ENCODE peak calls at places on chromosomes 5 and 9, in six cellular contexts. R is HCT116, Q is mammary epithelial cell, N is IMR-90, I is astrocyte, K is A549. T is an unnamed sample.

GRCh38 chr9:36566813-36567217 is 5.9 kb upstream of the MELK start:
- DNase-seq in N (peak), K (peak), R (no peak), Q (peak), I (no peak), T (no peak)

GRCh38 chr5:149519624-149520023 is 31.6 kb downstream of the CSNK1A1 start:
- DNase-seq in R (no peak), I (no peak), Q (no peak), N (no peak), K (no peak), T (no peak)

GRCh38 chr9:456365-456764 is 241.7 kb downstream of the DOCK8 start:
- DNase-seq in K (no peak), I (peak), N (no peak), Q (no peak), R (no peak), T (no peak)

GRCh38 chr9:20512106-20512505 is 110.2 kb downstream of the MLLT3 start:
- DNase-seq in Q (peak), N (peak), R (no peak), I (peak), K (peak), T (no peak)

GRCh38 chr5:150829744-150830143 is 16.6 kb upstream of the IRGM start:
- DNase-seq in K (no peak), I (no peak), R (no peak), Q (no peak), N (no peak), T (no peak)

GRCh38 chr5:139410121-139410885 is 6.4 kb upstream of the SPATA24 start:
- DNase-seq in R (no peak), Q (no peak), K (no peak), N (peak), I (no peak), T (no peak)

GRCh38 chr5:132072508-132072907 is 1.1 kb upstream of the CSF2 start:
- DNase-seq in Q (no peak), I (no peak), N (no peak), R (no peak), K (no peak), T (no peak)

GRCh38 chr5:1797109-1797800 is 2.4 kb downstream of the MRPL36 start:
- DNase-seq in I (no peak), Q (no peak), K (no peak), R (no peak), N (no peak), T (no peak)

GRCh38 chr9:110604101-110604710 is 24.7 kb upstream of the SVEP1 start:
- DNase-seq in I (no peak), K (no peak), N (no peak), Q (no peak), R (no peak), T (no peak)

GRCh38 chr5:76547242-76547890 is 75.8 kb downstream of the F2RL2 start:
- DNase-seq in N (no peak), R (no peak), K (no peak), I (no peak), Q (no peak), T (peak)

GRCh38 chr5:83967417-83967816 is 246.8 kb upstream of the HAPLN1 start:
- DNase-seq in N (peak), Q (no peak), I (no peak), R (no peak), K (no peak), T (no peak)

GRCh38 chr5:32280656-32281081 is 32.1 kb downstream of the MTMR12 start:
- DNase-seq in K (no peak), I (no peak), Q (no peak), N (no peak), R (no peak), T (no peak)

DNA sequence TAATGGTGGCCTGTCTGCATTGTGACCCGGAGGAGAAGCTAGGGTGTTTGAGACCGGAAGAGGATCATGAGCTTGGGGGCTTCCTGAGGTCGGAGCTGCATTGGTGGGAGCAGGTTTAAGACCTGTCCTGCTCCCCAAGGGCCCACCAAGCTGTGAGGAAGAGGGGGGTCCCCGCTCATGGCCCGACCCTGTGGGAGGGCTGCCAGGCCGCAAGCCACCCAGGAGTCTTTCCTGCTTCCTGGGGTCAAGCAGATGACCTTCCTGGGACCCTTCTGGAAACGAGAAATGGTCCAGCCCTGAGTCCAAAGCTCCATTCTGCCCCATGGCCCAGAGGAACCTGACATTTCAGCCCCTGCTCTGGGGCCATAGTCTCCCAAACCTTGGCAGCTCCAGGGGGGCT is 61.5 kb upstream of the RNU6ATAC start:
- DNase-seq in K (no peak), R (no peak), N (no peak), I (no peak), Q (no peak), T (no peak)
- H3K4me2 ChIP-seq in K (peak), R (no peak), N (peak), I (no peak), Q (no peak), T (no peak)

DNA sequence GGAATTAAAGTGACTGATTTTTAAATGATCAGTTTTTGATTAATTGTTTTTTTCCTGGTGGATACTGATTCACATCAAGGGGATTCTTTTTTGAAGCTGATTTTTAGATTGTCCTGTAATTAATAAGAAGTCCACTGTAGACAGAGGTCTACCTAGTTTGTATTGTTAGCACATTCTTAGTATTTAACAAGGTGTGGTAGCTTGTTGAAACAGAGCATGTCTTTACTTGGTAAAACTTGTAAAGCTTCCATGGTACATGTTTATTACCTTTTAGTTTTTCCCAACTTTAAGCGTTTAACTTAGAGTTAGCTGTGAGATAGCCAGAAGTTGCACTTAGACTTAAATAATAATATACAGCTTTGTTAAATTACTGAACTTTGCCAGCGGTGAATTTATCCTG is 1.5 kb downstream of the BTF3 start:
- DNase-seq in Q (no peak), K (no peak), I (no peak), N (no peak), R (no peak), T (no peak)
- H3K4me2 ChIP-seq in Q (peak), K (peak), I (peak), N (peak), R (peak), T (peak)

DNA sequence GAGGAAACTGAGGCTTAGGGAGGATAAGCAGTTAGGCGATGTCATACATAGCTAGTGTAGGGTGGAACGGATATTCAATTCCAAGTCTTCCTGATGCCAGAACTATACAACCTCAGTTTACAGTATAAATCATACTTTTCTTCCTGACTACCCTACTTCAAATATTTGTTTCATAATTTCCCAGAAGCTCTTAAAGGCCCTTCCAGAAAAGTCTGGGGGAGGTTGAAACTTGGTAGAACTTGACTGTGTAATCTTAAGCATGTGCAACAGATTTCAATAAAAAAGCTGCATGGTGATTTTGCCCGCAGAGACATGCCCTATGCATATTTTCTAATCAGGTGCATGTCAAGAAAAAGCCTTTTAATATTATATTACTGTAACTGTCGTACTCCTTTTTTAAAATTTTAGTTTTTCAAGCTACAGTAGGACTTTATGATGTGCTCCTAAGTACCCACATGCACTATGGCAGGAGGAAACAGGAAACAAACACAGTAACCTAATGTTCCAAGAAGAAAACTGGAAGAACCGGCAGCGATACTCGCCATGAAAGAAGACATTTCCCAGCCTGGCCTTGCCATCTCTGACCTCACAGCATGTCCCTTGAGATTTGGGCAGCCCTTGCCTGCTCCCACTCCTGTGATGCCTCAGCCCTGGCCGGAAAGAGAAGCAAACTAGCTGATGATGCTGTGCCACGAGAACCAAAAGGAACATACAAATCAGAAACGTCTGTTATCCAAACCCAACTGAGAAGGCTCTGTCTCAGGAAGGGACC is 266.0 kb downstream of the EFNA5 start:
- DNase-seq in N (no peak), I (no peak), R (no peak), K (no peak), Q (peak), T (no peak)
- H3K4me2 ChIP-seq in N (no peak), I (no peak), R (no peak), K (no peak), Q (peak), T (no peak)

GRCh38 chr5:88786789-88787188 is 96.2 kb downstream of the MEF2C start:
- DNase-seq in N (no peak), Q (no peak), K (no peak), I (no peak), R (no peak), T (no peak)
- H3K4me2 ChIP-seq in N (no peak), Q (no peak), K (no peak), I (peak), R (peak), T (no peak)

GRCh38 chr5:5416733-5417132 is 5.7 kb upstream of the ICE1 start:
- DNase-seq in I (no peak), R (no peak), Q (no peak), N (no peak), K (no peak), T (no peak)
- H3K4me2 ChIP-seq in I (peak), R (no peak), Q (no peak), N (no peak), K (no peak), T (no peak)

GRCh38 chr9:95857122-95857521 is 18.4 kb upstream of the ERCC6L2 start:
- DNase-seq in K (no peak), Q (peak), N (peak), I (peak), R (no peak), T (peak)
- H3K4me2 ChIP-seq in K (peak), Q (peak), N (no peak), I (no peak), R (peak), T (peak)

DNA sequence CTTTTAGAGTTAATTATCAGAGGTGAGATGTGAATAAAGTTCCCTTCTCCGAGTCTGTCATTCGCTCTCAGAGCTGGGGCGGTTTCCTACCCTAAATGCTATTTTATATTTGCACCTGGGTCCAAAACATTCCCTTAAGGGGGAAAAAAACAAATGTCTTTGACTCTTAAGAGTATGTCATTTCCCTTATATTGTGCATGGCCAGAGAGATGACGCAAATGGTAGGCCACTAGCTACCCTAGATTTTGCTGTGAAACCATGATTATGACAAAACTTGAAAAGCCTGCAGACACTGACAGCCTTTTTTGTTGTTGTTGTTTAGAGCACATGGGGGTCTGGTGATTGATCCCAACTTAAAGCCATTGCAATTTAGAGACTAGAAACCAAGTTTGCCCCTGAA is 12.8 kb downstream of the DAB2 start:
- DNase-seq in N (no peak), R (no peak), K (no peak), Q (no peak), I (no peak), T (no peak)
- H3K4me2 ChIP-seq in N (no peak), R (no peak), K (no peak), Q (no peak), I (no peak), T (no peak)

GRCh38 chr9:121984726-121985402 is 108.2 kb downstream of the TTLL11 start:
- DNase-seq in K (no peak), N (peak), I (peak), Q (peak), R (no peak), T (no peak)
- H3K4me2 ChIP-seq in K (no peak), N (peak), I (peak), Q (no peak), R (no peak), T (no peak)

GRCh38 chr9:122179054-122179689 is 19.5 kb downstream of the MORN5 start:
- DNase-seq in N (no peak), R (no peak), I (no peak), Q (no peak), K (no peak), T (no peak)
- H3K4me2 ChIP-seq in N (no peak), R (peak), I (peak), Q (no peak), K (no peak), T (peak)

GRCh38 chr9:122132539-122132938 is 27.0 kb downstream of the NDUFA8 start:
- DNase-seq in I (no peak), R (no peak), K (no peak), Q (no peak), N (no peak), T (no peak)

GRCh38 chr9:122129969-122130368 is 29.6 kb downstream of the NDUFA8 start:
- DNase-seq in Q (no peak), K (no peak), I (no peak), R (no peak), N (no peak), T (no peak)

GRCh38 chr9:122130837-122131236 is 28.7 kb downstream of the NDUFA8 start:
- DNase-seq in K (no peak), R (no peak), N (no peak), Q (no peak), I (no peak), T (no peak)

GRCh38 chr9:122133263-122133983 is 26.2 kb downstream of the NDUFA8 start:
- DNase-seq in R (no peak), I (no peak), K (no peak), N (no peak), Q (no peak), T (no peak)

GRCh38 chr9:122131401-122131921 is 28.1 kb downstream of the NDUFA8 start:
- DNase-seq in R (no peak), N (no peak), I (no peak), Q (no peak), K (no peak), T (peak)
- H3K4me2 ChIP-seq in R (no peak), N (no peak), I (no peak), Q (peak), K (no peak), T (peak)